ENCODE peak calls at places on chromosomes 7 and 10, in seven cellular contexts. U, Y, T, W, S, Q and D are unnamed samples.

GRCh38 chr10:62690703-62691102 is 113.8 kb upstream of the ADO start:
- DNase-seq in U (no peak), Y (no peak), T (no peak), W (peak; percentile 39), S (no peak), Q (no peak), D (no peak)

GRCh38 chr7:16688249-16688648 is 42.3 kb downstream of the BZW2 start:
- DNase-seq in U (no peak), Y (no peak), T (no peak), W (no peak), S (peak; percentile 69), Q (no peak), D (no peak)

GRCh38 chr7:22610871-22611757 is 111.1 kb upstream of the STEAP1B start:
- DNase-seq in U (no peak), Y (no peak), T (peak; percentile 85), W (no peak), S (no peak), Q (peak; percentile 58), D (no peak)

GRCh38 chr10:114053946-114054345 is 10.3 kb downstream of the ADRB1 start:
- DNase-seq in U (no peak), Y (no peak), T (peak; percentile 59), W (no peak), S (no peak), Q (no peak), D (no peak)

GRCh38 chr7:43372656-43373355 is 210.1 kb upstream of the STK17A start:
- DNase-seq in U (no peak), Y (no peak), T (peak; percentile 34), W (no peak), S (no peak), Q (no peak), D (no peak)

GRCh38 chr10:49144021-49144720 is 10.3 kb upstream of the FAM170B start:
- DNase-seq in U (no peak), Y (no peak), T (peak; percentile 83), W (no peak), S (no peak), Q (no peak), D (no peak)

GRCh38 chr7:47819054-47819920 is 129.0 kb downstream of the PKD1L1 start:
- DNase-seq in U (no peak), Y (peak; percentile 50), T (peak; percentile 74), W (peak; percentile 65), S (peak; percentile 53), Q (peak; percentile 83), D (peak; percentile 69)

GRCh38 chr10:78579995-78580394 is 488.8 kb upstream of the ZMIZ1 start:
- DNase-seq in U (no peak), Y (peak; percentile 78), T (no peak), W (no peak), S (no peak), Q (peak; percentile 59), D (no peak)

GRCh38 chr10:88431103-88431502 is 152.0 kb downstream of the RNLS start:
- DNase-seq in U (no peak), Y (no peak), T (no peak), W (no peak), S (no peak), Q (no peak), D (no peak)

GRCh38 chr10:134743-135600 is at the start of gene ZMYND11:
- DNase-seq in U (peak; percentile 93), Y (peak; percentile 76), T (peak; percentile 68), W (peak; percentile 84), S (peak; percentile 7), Q (peak; percentile 71), D (peak; percentile 93)
- TF ChIP-seq CTCF in U (peak; percentile 38), Y (peak; percentile 40), T (no peak), W (no peak), S (no peak), Q (no peak), D (no peak)

GRCh38 chr10:124377101-124377500 is 41.6 kb downstream of the OAT start:
- DNase-seq in U (no peak), Y (no peak), T (no peak), W (no peak), S (no peak), Q (no peak), D (no peak)
- TF ChIP-seq CTCF in U (no peak), Y (no peak), T (no peak), W (no peak), S (no peak), Q (no peak), D (no peak)

GRCh38 chr10:110118891-110119621 is 88.3 kb upstream of the MXI1 start:
- DNase-seq in U (no peak), Y (no peak), T (peak; percentile 6), W (no peak), S (no peak), Q (no peak), D (no peak)
- TF ChIP-seq CTCF in U (no peak), Y (no peak), T (no peak), W (no peak), S (no peak), Q (no peak), D (no peak)

GRCh38 chr7:83475403-83475802 is 173.5 kb downstream of the SEMA3E start:
- DNase-seq in U (no peak), Y (no peak), T (no peak), W (no peak), S (no peak), Q (no peak), D (no peak)
- TF ChIP-seq CTCF in U (no peak), Y (no peak), T (no peak), W (no peak), S (no peak), Q (peak; percentile 18), D (no peak)